ENCODE peak calls at places on chromosomes 5 and 9, in seven cellular contexts. Y is psoas muscle, Q is SJSA1, N is fibroblast of lung, K is upper lobe of left lung, A is A673, I is sigmoid colon. T is an unnamed sample.

GRCh38 chr5:40846371-40846770 is 5.2 kb downstream of the CARD6 start:
- DNase-seq in Q (no peak), K (no peak), N (no peak), A (no peak), I (no peak), Y (no peak), T (no peak)

GRCh38 chr9:22055090-22055489 is 46.0 kb upstream of the CDKN2B start:
- DNase-seq in Y (no peak), N (no peak), I (no peak), Q (no peak), A (no peak), K (no peak), T (no peak)

GRCh38 chr5:127003798-127004495 is 26.4 kb downstream of the MARCHF3 start:
- DNase-seq in Q (no peak), A (no peak), Y (no peak), N (no peak), I (no peak), K (no peak), T (no peak)

GRCh38 chr5:17118631-17119030 is 98.8 kb upstream of the BASP1 start:
- DNase-seq in A (peak), N (peak), K (peak), I (peak), Q (peak), Y (no peak), T (peak)

GRCh38 chr9:34651286-34651685 is 699 bp upstream of the IL11RA start:
- DNase-seq in A (no peak), K (no peak), N (peak), I (peak), Q (no peak), Y (no peak), T (no peak)

GRCh38 chr5:43363445-43364152 is 48.6 kb downstream of the CCL28 start:
- DNase-seq in Q (no peak), I (no peak), Y (no peak), A (no peak), K (no peak), N (no peak), T (no peak)

GRCh38 chr5:180070726-180071417 is 687 bp downstream of the RNF130 start:
- DNase-seq in Y (no peak), K (peak), Q (no peak), N (peak), I (peak), A (peak), T (peak)

GRCh38 chr9:93368437-93368836 is 83.0 kb upstream of the FAM120A start:
- DNase-seq in N (no peak), Y (no peak), A (no peak), I (no peak), Q (no peak), K (no peak), T (no peak)

GRCh38 chr5:122385786-122386185 is 73.7 kb downstream of the SNCAIP start:
- DNase-seq in Q (no peak), N (no peak), A (no peak), K (no peak), Y (no peak), I (no peak), T (no peak)

GRCh38 chr5:72681781-72682180 is 134.7 kb upstream of the TNPO1 start:
- DNase-seq in K (no peak), Y (no peak), I (no peak), N (no peak), A (no peak), Q (no peak), T (no peak)

GRCh38 chr9:137391411-137391754 is 31.6 kb downstream of the EXD3 start:
- DNase-seq in A (no peak), Y (no peak), Q (no peak), K (peak), I (no peak), N (no peak), T (no peak)

GRCh38 chr5:56129288-56129687 is 103.8 kb downstream of the ANKRD55 start:
- DNase-seq in Y (no peak), Q (no peak), I (no peak), N (peak), K (no peak), A (no peak), T (no peak)

GRCh38 chr5:15737036-15737821 is 237.2 kb downstream of the FBXL7 start:
- DNase-seq in I (no peak), N (no peak), A (no peak), Y (no peak), K (no peak), Q (no peak), T (no peak)

GRCh38 chr9:121717141-121717749 is 65.8 kb downstream of the DAB2IP start:
- DNase-seq in K (no peak), Q (no peak), A (no peak), N (no peak), I (no peak), Y (no peak), T (no peak)

GRCh38 chr9:37760416-37761165 is 7.0 kb downstream of the TRMT10B start:
- DNase-seq in A (no peak), N (peak), K (no peak), I (no peak), Q (no peak), Y (no peak), T (no peak)

GRCh38 chr9:95937131-95937530 is 61.6 kb downstream of the ERCC6L2 start:
- DNase-seq in N (peak), K (no peak), Y (no peak), I (no peak), A (no peak), Q (no peak), T (no peak)

GRCh38 chr5:60652206-60652605 is 47.8 kb downstream of the DEPDC1B start:
- DNase-seq in Q (no peak), N (peak), I (no peak), K (no peak), Y (no peak), A (peak), T (no peak)

GRCh38 chr5:43121565-43122484 is 1.1 kb downstream of the ZNF131 start:
- DNase-seq in N (peak), Q (no peak), A (peak), I (no peak), Y (no peak), K (no peak), T (peak)

GRCh38 chr5:90131734-90132133 is 277.8 kb downstream of the CETN3 start:
- DNase-seq in Y (no peak), Q (no peak), I (no peak), N (peak), K (no peak), A (no peak), T (no peak)

GRCh38 chr5:142998316-142998862 is 228.2 kb downstream of the ARHGAP26 start:
- DNase-seq in N (no peak), Q (no peak), K (no peak), A (no peak), I (no peak), Y (no peak), T (no peak)

GRCh38 chr9:93096811-93097382 is 880 bp downstream of the CARD19 start:
- DNase-seq in N (no peak), K (peak), A (peak), Y (no peak), I (peak), Q (no peak), T (peak)

GRCh38 chr5:27008604-27009564 is 29.5 kb downstream of the CDH9 start:
- DNase-seq in I (no peak), Q (no peak), A (no peak), Y (no peak), N (no peak), K (no peak), T (no peak)

GRCh38 chr9:88259041-88259440 is 120.8 kb upstream of the SPATA31C2 start:
- DNase-seq in K (no peak), N (peak), Y (no peak), Q (no peak), I (no peak), A (no peak), T (peak)

GRCh38 chr9:88258587-88258986 is 120.3 kb upstream of the SPATA31C2 start:
- DNase-seq in A (no peak), K (peak), Y (no peak), N (peak), Q (no peak), I (peak), T (no peak)

GRCh38 chr9:88251903-88252302 is 113.6 kb upstream of the SPATA31C2 start:
- DNase-seq in I (no peak), N (no peak), K (no peak), Q (no peak), A (no peak), Y (no peak), T (no peak)

GRCh38 chr9:88258012-88258411 is 119.7 kb upstream of the SPATA31C2 start:
- DNase-seq in K (peak), A (peak), Y (peak), Q (no peak), I (peak), N (peak), T (peak)

DNA sequence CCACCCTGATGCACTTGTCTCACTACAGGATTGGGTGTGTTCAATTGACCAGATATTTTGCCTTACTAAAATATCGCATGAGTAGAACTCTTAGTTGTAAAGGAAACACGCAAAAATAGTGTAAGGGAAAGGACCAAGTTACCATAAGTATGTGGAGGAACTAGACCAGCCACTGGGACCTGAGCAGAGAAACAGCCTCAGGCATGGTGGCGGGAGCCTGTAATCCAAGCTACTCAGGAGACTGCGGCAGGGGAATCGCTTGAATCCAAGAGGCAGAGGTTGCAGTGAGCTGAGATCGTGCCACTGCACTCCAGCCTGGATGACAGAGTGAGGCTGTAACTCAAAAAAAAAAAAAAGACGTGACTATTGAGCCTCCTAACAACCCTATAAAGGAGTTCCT is 117.9 kb upstream of the SPATA31C2 start:
- DNase-seq in N (no peak), K (no peak), Y (no peak), I (no peak), A (no peak), Q (no peak), T (peak)
- H3K27ac ChIP-seq in N (no peak), K (no peak), Y (no peak), I (no peak), A (no peak), Q (no peak), T (no peak)

GRCh38 chr9:86464242-86464641 is 110.0 kb upstream of the TUT7 start:
- DNase-seq in K (no peak), A (no peak), Y (no peak), I (no peak), Q (no peak), N (no peak), T (peak)
- H3K27ac ChIP-seq in K (no peak), A (no peak), Y (no peak), I (no peak), Q (no peak), N (no peak), T (no peak)

GRCh38 chr5:132098151-132098594 is 24.6 kb downstream of the CSF2 start:
- DNase-seq in Q (no peak), A (no peak), K (no peak), N (peak), Y (no peak), I (no peak), T (no peak)
- H3K27ac ChIP-seq in Q (no peak), A (no peak), K (no peak), N (no peak), Y (no peak), I (no peak), T (no peak)

GRCh38 chr9:71760901-71761300 is 7.4 kb downstream of the CEMIP2 start:
- DNase-seq in N (peak), Q (no peak), K (no peak), I (no peak), Y (no peak), A (peak), T (no peak)
- H3K27ac ChIP-seq in N (no peak), Q (no peak), K (no peak), I (no peak), Y (peak), A (no peak), T (no peak)